ENCODE peak calls at places on chromosome 22, in four cellular contexts. K is cardiac muscle cell, R is heart right ventricle, V is NCI-H1930. U is an unnamed sample.

GRCh38 chr22:34111210-34111824 is 191.0 kb upstream of the LARGE1 start:
- DNase-seq in K (peak; percentile 10), R (no peak), V (no peak), U (peak; percentile 45)

GRCh38 chr22:47133263-47133662 is 370.8 kb downstream of the TBC1D22A start:
- DNase-seq in K (no peak), R (no peak), V (no peak), U (no peak)

GRCh38 chr22:46052331-46052771 is 75.4 kb upstream of the WNT7B start:
- DNase-seq in K (no peak), R (no peak), V (no peak), U (no peak)

GRCh38 chr22:31127181-31127772 is 4.5 kb downstream of the INPP5J start:
- DNase-seq in K (no peak), R (no peak), V (no peak), U (no peak)

GRCh38 chr22:27794244-27794643 is 7.3 kb downstream of the MN1 start:
- DNase-seq in K (no peak), R (no peak), V (no peak), U (no peak)

GRCh38 chr22:22897036-22897435 is 9.4 kb downstream of the IGLL5 start:
- DNase-seq in K (no peak), R (no peak), V (no peak), U (no peak)

GRCh38 chr22:45358127-45358526 is 48.4 kb downstream of the FAM118A start:
- DNase-seq in K (peak; percentile 63), R (no peak), V (no peak), U (no peak)

GRCh38 chr22:35475545-35475944 is 65.1 kb upstream of the RASD2 start:
- DNase-seq in K (no peak), R (no peak), V (no peak), U (no peak)

GRCh38 chr22:23684561-23685031 is 6.2 kb upstream of the RGL4 start:
- DNase-seq in K (peak; percentile 28), R (no peak), V (no peak), U (no peak)

GRCh38 chr22:44931077-44931540 is 78.7 kb downstream of the PHF21B start:
- DNase-seq in K (peak; percentile 55), R (peak; percentile 78), V (no peak), U (peak; percentile 41)

GRCh38 chr22:50185384-50186087 is at the start of gene TRABD:
- DNase-seq in K (peak; percentile 94), R (peak; percentile 92), V (peak; percentile 82), U (peak; percentile 93)

GRCh38 chr22:25930710-25931353 is 188.8 kb downstream of the MYO18B start:
- DNase-seq in K (no peak), R (no peak), V (peak; percentile 99), U (no peak)

GRCh38 chr22:39097098-39098020 is at the start of gene APOBEC3H:
- DNase-seq in K (peak; percentile 6), R (no peak), V (no peak), U (peak; percentile 49)

U was measured in Ammon's horn.